ENCODE peak calls at places on chromosomes 5 and 9, in six cellular contexts. One of them, this sample, is unnamed.
A peak's percentile ranks its signal among the peaks of the same experiment; 100 is the strongest.

GRCh38 chr5:50744761-50745160 is 78.3 kb downstream of the PARP8 start:
- DNase-seq in K562: no peak
- DNase-seq in H1: no peak
- DNase-seq in HepG2: no peak
- DNase-seq in GM12878: peak; percentile 27
- DNase-seq in GM12891: no peak
- DNase-seq in this sample: no peak

GRCh38 chr5:137737349-137738256 is 1.7 kb upstream of the KLHL3 start:
- DNase-seq in K562: no peak
- DNase-seq in H1: no peak
- DNase-seq in HepG2: no peak
- DNase-seq in GM12878: no peak
- DNase-seq in GM12891: no peak
- DNase-seq in this sample: no peak

GRCh38 chr5:159504857-159505304 is 174.6 kb upstream of the IL12B start:
- DNase-seq in K562: no peak
- DNase-seq in H1: no peak
- DNase-seq in HepG2: no peak
- DNase-seq in GM12878: no peak
- DNase-seq in GM12891: no peak
- DNase-seq in this sample: no peak

GRCh38 chr5:166716856-166717492 is 1574.5 kb upstream of the WWC1 start:
- DNase-seq in K562: no peak
- DNase-seq in H1: no peak
- DNase-seq in HepG2: no peak
- DNase-seq in GM12878: no peak
- DNase-seq in GM12891: no peak
- DNase-seq in this sample: no peak

GRCh38 chr5:42514759-42515158 is 91.5 kb downstream of the GHR start:
- DNase-seq in K562: no peak
- DNase-seq in H1: no peak
- DNase-seq in HepG2: peak; percentile 3
- DNase-seq in GM12878: no peak
- DNase-seq in GM12891: no peak
- DNase-seq in this sample: no peak

GRCh38 chr5:33890147-33890546 is 1.6 kb downstream of the ADAMTS12 start:
- DNase-seq in K562: no peak
- DNase-seq in H1: no peak
- DNase-seq in HepG2: peak; percentile 4
- DNase-seq in GM12878: no peak
- DNase-seq in GM12891: no peak
- DNase-seq in this sample: no peak

GRCh38 chr5:115543931-115544370 is 624 bp downstream of the FEM1C start:
- DNase-seq in K562: no peak
- DNase-seq in H1: no peak
- DNase-seq in HepG2: peak; percentile 29
- DNase-seq in GM12878: no peak
- DNase-seq in GM12891: no peak
- DNase-seq in this sample: peak; percentile 19

GRCh38 chr9:110971234-110971633 is 67.0 kb downstream of the LPAR1 start:
- DNase-seq in K562: no peak
- DNase-seq in H1: no peak
- DNase-seq in HepG2: no peak
- DNase-seq in GM12878: no peak
- DNase-seq in GM12891: no peak
- DNase-seq in this sample: no peak

GRCh38 chr5:177430972-177431316 is 4.5 kb downstream of the GRK6 start:
- DNase-seq in K562: no peak
- DNase-seq in H1: no peak
- DNase-seq in HepG2: no peak
- DNase-seq in GM12878: no peak
- DNase-seq in GM12891: no peak
- DNase-seq in this sample: no peak

GRCh38 chr5:80600943-80601693 is 31.0 kb upstream of the ANKRD34B start:
- DNase-seq in K562: no peak
- DNase-seq in H1: peak; percentile 34
- DNase-seq in HepG2: no peak
- DNase-seq in GM12878: no peak
- DNase-seq in GM12891: no peak
- DNase-seq in this sample: no peak

GRCh38 chr5:149442563-149443182 is 63.6 kb upstream of the IL17B start:
- DNase-seq in K562: peak; percentile 79
- DNase-seq in H1: peak; percentile 99
- DNase-seq in HepG2: peak; percentile 82
- DNase-seq in GM12878: no peak
- DNase-seq in GM12891: peak; percentile 75
- DNase-seq in this sample: peak; percentile 74

GRCh38 chr5:93054424-93055165 is 526.4 kb downstream of the NR2F1-AS1 start:
- DNase-seq in K562: no peak
- DNase-seq in H1: no peak
- DNase-seq in HepG2: no peak
- DNase-seq in GM12878: no peak
- DNase-seq in GM12891: no peak
- DNase-seq in this sample: no peak

GRCh38 chr9:13284011-13284410 is 4.5 kb upstream of the MPDZ start:
- DNase-seq in K562: no peak
- DNase-seq in H1: no peak
- DNase-seq in HepG2: no peak
- DNase-seq in GM12878: no peak
- DNase-seq in GM12891: no peak
- DNase-seq in this sample: no peak

GRCh38 chr9:2526071-2526862 is 95.3 kb upstream of the VLDLR start:
- DNase-seq in K562: no peak
- DNase-seq in H1: no peak
- DNase-seq in HepG2: no peak
- DNase-seq in GM12878: no peak
- DNase-seq in GM12891: no peak
- DNase-seq in this sample: no peak

GRCh38 chr5:128782446-128782845 is 182.8 kb upstream of the SLC27A6 start:
- DNase-seq in K562: no peak
- DNase-seq in H1: no peak
- DNase-seq in HepG2: no peak
- DNase-seq in GM12878: no peak
- DNase-seq in GM12891: no peak
- DNase-seq in this sample: no peak

GRCh38 chr5:95043234-95043633 is 241.7 kb downstream of the MCTP1 start:
- DNase-seq in K562: no peak
- DNase-seq in H1: no peak
- DNase-seq in HepG2: no peak
- DNase-seq in GM12878: no peak
- DNase-seq in GM12891: no peak
- DNase-seq in this sample: no peak

GRCh38 chr5:80569961-80570786 is at the start of gene ANKRD34B:
- DNase-seq in K562: peak; percentile 18
- DNase-seq in H1: peak; percentile 81
- DNase-seq in HepG2: no peak
- DNase-seq in GM12878: no peak
- DNase-seq in GM12891: peak; percentile 68
- DNase-seq in this sample: peak; percentile 51

GRCh38 chr5:132065951-132066701 is 5.7 kb downstream of the IL3 start:
- DNase-seq in K562: no peak
- DNase-seq in H1: no peak
- DNase-seq in HepG2: no peak
- DNase-seq in GM12878: no peak
- DNase-seq in GM12891: no peak
- DNase-seq in this sample: no peak

GRCh38 chr9:22171691-22172090 is 162.6 kb upstream of the CDKN2B start:
- DNase-seq in K562: no peak
- DNase-seq in H1: no peak
- DNase-seq in HepG2: no peak
- DNase-seq in GM12878: no peak
- DNase-seq in GM12891: no peak
- DNase-seq in this sample: no peak

GRCh38 chr9:87039809-87040392 is 92.6 kb upstream of the GAS1 start:
- DNase-seq in K562: no peak
- DNase-seq in H1: no peak
- DNase-seq in HepG2: no peak
- DNase-seq in GM12878: no peak
- DNase-seq in GM12891: no peak
- DNase-seq in this sample: no peak

GRCh38 chr5:117486879-117487391 is 912.3 kb upstream of the SEMA6A start:
- DNase-seq in K562: no peak
- DNase-seq in H1: no peak
- DNase-seq in HepG2: no peak
- DNase-seq in GM12878: no peak
- DNase-seq in GM12891: no peak
- DNase-seq in this sample: no peak

GRCh38 chr9:2181794-2182193 is 166.6 kb downstream of the SMARCA2 start:
- DNase-seq in K562: peak; percentile 18
- DNase-seq in H1: peak; percentile 80
- DNase-seq in HepG2: no peak
- DNase-seq in GM12878: no peak
- DNase-seq in GM12891: no peak
- DNase-seq in this sample: no peak

GRCh38 chr9:136017813-136018190 is 56.6 kb upstream of the UBAC1 start:
- DNase-seq in K562: no peak
- DNase-seq in H1: no peak
- DNase-seq in HepG2: no peak
- DNase-seq in GM12878: no peak
- DNase-seq in GM12891: no peak
- DNase-seq in this sample: no peak

GRCh38 chr9:131270171-131271015 is 5.9 kb downstream of the FAM78A start:
- DNase-seq in K562: peak; percentile 94
- DNase-seq in H1: no peak
- DNase-seq in HepG2: no peak
- DNase-seq in GM12878: no peak
- DNase-seq in GM12891: no peak
- DNase-seq in this sample: no peak
- TF ChIP-seq POLR2A in K562: no peak
- TF ChIP-seq POLR2A in H1: no peak
- TF ChIP-seq POLR2A in HepG2: no peak
- TF ChIP-seq POLR2A in GM12878: peak; percentile 46
- TF ChIP-seq POLR2A in GM12891: no peak
- TF ChIP-seq POLR2A in this sample: peak; percentile 47

DNA sequence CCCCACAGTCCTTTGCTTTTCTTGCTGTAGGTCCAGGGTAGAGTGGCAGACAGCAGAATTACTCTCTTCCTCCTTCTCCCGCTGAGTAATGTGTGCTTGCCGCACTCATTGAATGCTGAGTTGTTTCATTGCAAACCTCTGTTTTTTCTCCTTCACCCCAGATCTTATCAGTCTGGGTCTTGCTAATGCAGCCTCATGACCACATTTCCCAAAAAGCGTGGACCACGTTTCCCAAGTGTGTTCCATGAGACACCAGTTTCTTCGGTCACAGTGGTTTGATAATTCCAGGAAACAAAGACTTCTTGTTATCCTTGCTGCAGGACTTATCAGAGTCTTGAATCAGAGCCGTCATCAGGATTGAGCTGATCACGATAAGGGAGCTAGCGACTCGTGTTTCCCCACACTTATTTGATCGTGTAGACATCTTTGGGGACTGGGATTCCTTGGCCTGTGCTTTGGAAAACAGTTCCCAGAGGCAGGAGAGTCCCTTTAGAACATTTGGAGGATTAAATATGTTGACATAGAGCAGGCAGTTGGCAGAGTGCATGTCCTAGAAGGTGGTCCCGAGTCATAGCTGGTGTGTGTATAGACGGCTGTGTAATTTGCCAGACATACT is 4.4 kb downstream of the LRRC8A start:
- DNase-seq in K562: no peak
- DNase-seq in H1: no peak
- DNase-seq in HepG2: no peak
- DNase-seq in GM12878: no peak
- DNase-seq in GM12891: no peak
- DNase-seq in this sample: no peak
- TF ChIP-seq POLR2AphosphoS5 in K562: no peak
- TF ChIP-seq POLR2AphosphoS5 in H1: no peak
- TF ChIP-seq POLR2AphosphoS5 in HepG2: no peak
- TF ChIP-seq POLR2AphosphoS5 in GM12878: no peak
- TF ChIP-seq POLR2AphosphoS5 in GM12891: no peak
- TF ChIP-seq POLR2AphosphoS5 in this sample: no peak

GRCh38 chr5:54616031-54616430 is 98.5 kb downstream of the SNX18 start:
- DNase-seq in K562: no peak
- DNase-seq in H1: no peak
- DNase-seq in HepG2: peak; percentile 13
- DNase-seq in GM12878: no peak
- DNase-seq in GM12891: no peak
- DNase-seq in this sample: no peak
- TF ChIP-seq TAF1 in K562: no peak
- TF ChIP-seq TAF1 in H1: no peak
- TF ChIP-seq TAF1 in HepG2: no peak
- TF ChIP-seq TAF1 in GM12878: no peak
- TF ChIP-seq TAF1 in GM12891: no peak
- TF ChIP-seq TAF1 in this sample: no peak

GRCh38 chr9:124218438-124219289 is 39.1 kb upstream of the NEK6 start:
- DNase-seq in K562: no peak
- DNase-seq in H1: no peak
- DNase-seq in HepG2: peak; percentile 30
- DNase-seq in GM12878: peak; percentile 92
- DNase-seq in GM12891: peak; percentile 68
- DNase-seq in this sample: peak; percentile 72

GRCh38 chr9:124221685-124222084 is 36.1 kb upstream of the NEK6 start:
- DNase-seq in K562: no peak
- DNase-seq in H1: no peak
- DNase-seq in HepG2: no peak
- DNase-seq in GM12878: no peak
- DNase-seq in GM12891: no peak
- DNase-seq in this sample: no peak

GRCh38 chr9:124222109-124222508 is 35.6 kb upstream of the NEK6 start:
- DNase-seq in K562: no peak
- DNase-seq in H1: no peak
- DNase-seq in HepG2: no peak
- DNase-seq in GM12878: no peak
- DNase-seq in GM12891: no peak
- DNase-seq in this sample: no peak

GRCh38 chr9:124219290-124219605 is 38.5 kb upstream of the NEK6 start:
- DNase-seq in K562: no peak
- DNase-seq in H1: no peak
- DNase-seq in HepG2: no peak
- DNase-seq in GM12878: no peak
- DNase-seq in GM12891: no peak
- DNase-seq in this sample: no peak

DNA sequence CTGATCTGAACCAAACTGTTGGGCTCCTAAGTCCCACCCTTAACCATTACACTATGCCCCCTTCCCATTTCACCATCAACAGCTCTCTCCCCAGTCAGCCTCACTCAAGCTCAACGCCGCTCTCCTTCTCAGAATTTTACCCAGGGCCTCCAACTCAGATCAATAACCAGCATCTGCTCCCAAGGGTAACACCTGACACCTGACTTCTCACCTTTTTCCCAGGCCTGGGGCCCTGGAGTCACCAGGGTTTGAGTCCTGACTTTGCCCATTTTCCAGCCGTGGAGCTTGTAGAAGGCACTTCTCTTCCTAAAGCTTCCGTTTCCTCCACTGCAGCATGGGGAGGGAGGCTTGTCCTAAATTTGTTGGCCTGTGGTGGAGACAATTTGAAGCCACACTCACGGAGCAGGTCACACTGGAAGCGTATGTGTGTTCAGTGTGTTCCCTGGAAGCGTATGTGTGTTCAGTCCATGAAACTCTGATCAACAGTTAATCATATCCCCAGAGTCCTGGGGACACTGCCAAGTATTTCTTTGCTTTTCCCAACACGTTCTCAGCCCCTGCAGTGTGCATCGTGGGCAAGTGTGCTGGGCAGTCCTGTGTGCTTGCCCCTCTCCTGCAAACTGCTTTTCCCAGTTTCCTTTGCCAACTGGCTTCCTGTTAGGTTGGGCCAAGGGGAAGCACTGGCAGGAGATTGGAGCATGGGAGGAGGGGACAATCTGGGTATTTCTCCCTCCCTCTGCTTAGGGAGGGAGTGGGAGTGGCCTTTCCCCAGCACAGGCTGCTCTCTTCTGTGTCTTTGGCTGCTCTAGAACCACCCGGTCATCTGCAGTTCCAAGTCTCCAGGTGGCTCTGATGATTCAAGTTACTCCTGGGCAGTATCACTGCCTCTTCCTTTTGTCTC is 36.9 kb upstream of the NEK6 start:
- DNase-seq in K562: no peak
- DNase-seq in H1: no peak
- DNase-seq in HepG2: peak; percentile 44
- DNase-seq in GM12878: no peak
- DNase-seq in GM12891: no peak
- DNase-seq in this sample: no peak
- TF ChIP-seq POLR2A in K562: no peak
- TF ChIP-seq POLR2A in H1: no peak
- TF ChIP-seq POLR2A in HepG2: peak; percentile 51
- TF ChIP-seq POLR2A in GM12878: no peak
- TF ChIP-seq POLR2A in GM12891: no peak
- TF ChIP-seq POLR2A in this sample: no peak